ENCODE peak calls at places on chromosomes 2 and 18, in eight cellular contexts. One of them, this sample, is unnamed.
A peak's percentile ranks its signal among the peaks of the same experiment; 100 is the strongest.

GRCh38 chr2:5464657-5465056 is 227.5 kb upstream of the SOX11 start:
- DNase-seq in AG09309: no peak
- DNase-seq in HTR-8/SVneo: no peak
- DNase-seq in upper lobe of right lung: no peak
- DNase-seq in iPS-NIHi11: no peak
- DNase-seq in PC-3: no peak
- DNase-seq in GM23248: no peak
- DNase-seq in spleen: no peak
- DNase-seq in this sample: no peak

GRCh38 chr2:120777787-120778186 is 42.1 kb downstream of the GLI2 start:
- DNase-seq in AG09309: no peak
- DNase-seq in HTR-8/SVneo: no peak
- DNase-seq in upper lobe of right lung: no peak
- DNase-seq in iPS-NIHi11: no peak
- DNase-seq in PC-3: no peak
- DNase-seq in GM23248: no peak
- DNase-seq in spleen: no peak
- DNase-seq in this sample: peak; percentile 44

GRCh38 chr2:166148811-166149400 is 21.1 kb upstream of the SCN1A start:
- DNase-seq in AG09309: no peak
- DNase-seq in HTR-8/SVneo: no peak
- DNase-seq in upper lobe of right lung: no peak
- DNase-seq in iPS-NIHi11: no peak
- DNase-seq in PC-3: no peak
- DNase-seq in GM23248: no peak
- DNase-seq in spleen: no peak
- DNase-seq in this sample: no peak

GRCh38 chr2:69581774-69582581 is 61.6 kb downstream of the AAK1 start:
- DNase-seq in AG09309: no peak
- DNase-seq in HTR-8/SVneo: no peak
- DNase-seq in upper lobe of right lung: no peak
- DNase-seq in iPS-NIHi11: no peak
- DNase-seq in PC-3: peak; percentile 70
- DNase-seq in GM23248: peak; percentile 52
- DNase-seq in spleen: no peak
- DNase-seq in this sample: no peak

GRCh38 chr2:127612111-127612822 is 33.7 kb upstream of the GPR17 start:
- DNase-seq in AG09309: no peak
- DNase-seq in HTR-8/SVneo: no peak
- DNase-seq in upper lobe of right lung: no peak
- DNase-seq in iPS-NIHi11: no peak
- DNase-seq in PC-3: no peak
- DNase-seq in GM23248: no peak
- DNase-seq in spleen: peak; percentile 52
- DNase-seq in this sample: peak; percentile 41

GRCh38 chr2:209578394-209579006 is 154.7 kb downstream of the MAP2 start:
- DNase-seq in AG09309: no peak
- DNase-seq in HTR-8/SVneo: no peak
- DNase-seq in upper lobe of right lung: no peak
- DNase-seq in iPS-NIHi11: no peak
- DNase-seq in PC-3: no peak
- DNase-seq in GM23248: no peak
- DNase-seq in spleen: no peak
- DNase-seq in this sample: no peak

GRCh38 chr2:155997538-155997937 is 335.0 kb downstream of the NR4A2 start:
- DNase-seq in AG09309: no peak
- DNase-seq in HTR-8/SVneo: no peak
- DNase-seq in upper lobe of right lung: no peak
- DNase-seq in iPS-NIHi11: no peak
- DNase-seq in PC-3: peak; percentile 49
- DNase-seq in GM23248: no peak
- DNase-seq in spleen: no peak
- DNase-seq in this sample: no peak

GRCh38 chr18:48893061-48893558 is 57.7 kb downstream of the SMAD7 start:
- DNase-seq in AG09309: no peak
- DNase-seq in HTR-8/SVneo: no peak
- DNase-seq in upper lobe of right lung: no peak
- DNase-seq in iPS-NIHi11: no peak
- DNase-seq in PC-3: no peak
- DNase-seq in GM23248: no peak
- DNase-seq in spleen: peak; percentile 38
- DNase-seq in this sample: peak; percentile 64

GRCh38 chr18:12449040-12449814 is 41.5 kb downstream of the PRELID3A start:
- DNase-seq in AG09309: no peak
- DNase-seq in HTR-8/SVneo: no peak
- DNase-seq in upper lobe of right lung: no peak
- DNase-seq in iPS-NIHi11: no peak
- DNase-seq in PC-3: no peak
- DNase-seq in GM23248: no peak
- DNase-seq in spleen: no peak
- DNase-seq in this sample: no peak

GRCh38 chr2:11343626-11344341 is 652 bp downstream of the ROCK2 start:
- DNase-seq in AG09309: no peak
- DNase-seq in HTR-8/SVneo: peak; percentile 32
- DNase-seq in upper lobe of right lung: peak; percentile 80
- DNase-seq in iPS-NIHi11: peak; percentile 53
- DNase-seq in PC-3: peak; percentile 43
- DNase-seq in GM23248: peak; percentile 55
- DNase-seq in spleen: peak; percentile 91
- DNase-seq in this sample: peak; percentile 88

GRCh38 chr2:232973336-232973735 is 39.7 kb downstream of the NGEF start:
- DNase-seq in AG09309: no peak
- DNase-seq in HTR-8/SVneo: no peak
- DNase-seq in upper lobe of right lung: no peak
- DNase-seq in iPS-NIHi11: no peak
- DNase-seq in PC-3: no peak
- DNase-seq in GM23248: no peak
- DNase-seq in spleen: peak; percentile 30
- DNase-seq in this sample: peak; percentile 42

GRCh38 chr2:83584674-83585073 is 874.4 kb downstream of the SUCLG1 start:
- DNase-seq in AG09309: peak; percentile 80
- DNase-seq in HTR-8/SVneo: peak; percentile 7
- DNase-seq in upper lobe of right lung: no peak
- DNase-seq in iPS-NIHi11: no peak
- DNase-seq in PC-3: no peak
- DNase-seq in GM23248: peak; percentile 65
- DNase-seq in spleen: no peak
- DNase-seq in this sample: no peak

GRCh38 chr2:216126943-216127342 is 17.8 kb downstream of the XRCC5 start:
- DNase-seq in AG09309: no peak
- DNase-seq in HTR-8/SVneo: no peak
- DNase-seq in upper lobe of right lung: no peak
- DNase-seq in iPS-NIHi11: no peak
- DNase-seq in PC-3: no peak
- DNase-seq in GM23248: no peak
- DNase-seq in spleen: no peak
- DNase-seq in this sample: no peak

GRCh38 chr2:45649855-45650806 is 1.3 kb upstream of the PRKCE start:
- DNase-seq in AG09309: no peak
- DNase-seq in HTR-8/SVneo: peak; percentile 52
- DNase-seq in upper lobe of right lung: peak; percentile 91
- DNase-seq in iPS-NIHi11: peak; percentile 69
- DNase-seq in PC-3: peak; percentile 58
- DNase-seq in GM23248: peak; percentile 78
- DNase-seq in spleen: peak; percentile 93
- DNase-seq in this sample: no peak

GRCh38 chr2:30255466-30256408 is 24.4 kb downstream of the LBH start:
- DNase-seq in AG09309: no peak
- DNase-seq in HTR-8/SVneo: no peak
- DNase-seq in upper lobe of right lung: no peak
- DNase-seq in iPS-NIHi11: no peak
- DNase-seq in PC-3: no peak
- DNase-seq in GM23248: no peak
- DNase-seq in spleen: no peak
- DNase-seq in this sample: no peak

GRCh38 chr2:97957432-97958183 is 38.1 kb downstream of the TMEM131 start:
- DNase-seq in AG09309: no peak
- DNase-seq in HTR-8/SVneo: no peak
- DNase-seq in upper lobe of right lung: no peak
- DNase-seq in iPS-NIHi11: no peak
- DNase-seq in PC-3: no peak
- DNase-seq in GM23248: no peak
- DNase-seq in spleen: no peak
- DNase-seq in this sample: no peak

GRCh38 chr2:215003001-215003400 is 135.4 kb downstream of the ABCA12 start:
- DNase-seq in AG09309: no peak
- DNase-seq in HTR-8/SVneo: no peak
- DNase-seq in upper lobe of right lung: no peak
- DNase-seq in iPS-NIHi11: peak; percentile 13
- DNase-seq in PC-3: peak; percentile 44
- DNase-seq in GM23248: peak; percentile 51
- DNase-seq in spleen: no peak
- DNase-seq in this sample: no peak